ENCODE peak calls at places on chromosomes 6 and 20, in seven cellular contexts. One of them, this sample, is unnamed.
A peak's percentile ranks its signal among the peaks of the same experiment; 100 is the strongest.

GRCh38 chr20:45987108-45987780 is 15.2 kb upstream of the ZNF335 start:
- DNase-seq in AG10803: peak; percentile 37
- DNase-seq in HS-27A: no peak
- DNase-seq in lower leg skin: no peak
- DNase-seq in stimulated activated CD4-positive, alpha-beta T cell treated with anti-CD3 and anti-CD28 coated beads, Interleukin-2, amount 100 ng/mL, for 24 hours: peak; percentile 83
- DNase-seq in activated naive CD4-positive, alpha-beta T cell: peak; percentile 64
- DNase-seq in H54: peak; percentile 84
- DNase-seq in this sample: peak; percentile 75

GRCh38 chr20:36815454-36816091 is 42.0 kb upstream of the DSN1 start:
- DNase-seq in AG10803: no peak
- DNase-seq in HS-27A: no peak
- DNase-seq in activated naive CD4-positive, alpha-beta T cell: no peak
- DNase-seq in H54: no peak
- DNase-seq in stimulated activated CD4-positive, alpha-beta T cell treated with anti-CD3 and anti-CD28 coated beads, Interleukin-2, amount 100 ng/mL, for 24 hours: no peak
- DNase-seq in lower leg skin: no peak
- DNase-seq in this sample: no peak

GRCh38 chr6:25402125-25402524 is 123.0 kb downstream of the CARMIL1 start:
- DNase-seq in H54: no peak
- DNase-seq in stimulated activated CD4-positive, alpha-beta T cell treated with anti-CD3 and anti-CD28 coated beads, Interleukin-2, amount 100 ng/mL, for 24 hours: no peak
- DNase-seq in activated naive CD4-positive, alpha-beta T cell: no peak
- DNase-seq in AG10803: no peak
- DNase-seq in HS-27A: no peak
- DNase-seq in lower leg skin: no peak
- DNase-seq in this sample: no peak

GRCh38 chr6:157063176-157063934 is 260.0 kb downstream of the TMEM242 start:
- DNase-seq in lower leg skin: no peak
- DNase-seq in HS-27A: peak; percentile 27
- DNase-seq in stimulated activated CD4-positive, alpha-beta T cell treated with anti-CD3 and anti-CD28 coated beads, Interleukin-2, amount 100 ng/mL, for 24 hours: no peak
- DNase-seq in activated naive CD4-positive, alpha-beta T cell: no peak
- DNase-seq in AG10803: no peak
- DNase-seq in H54: no peak
- DNase-seq in this sample: no peak

GRCh38 chr6:11429577-11429976 is 108.0 kb upstream of the TMEM170B start:
- DNase-seq in H54: no peak
- DNase-seq in AG10803: no peak
- DNase-seq in lower leg skin: no peak
- DNase-seq in stimulated activated CD4-positive, alpha-beta T cell treated with anti-CD3 and anti-CD28 coated beads, Interleukin-2, amount 100 ng/mL, for 24 hours: no peak
- DNase-seq in activated naive CD4-positive, alpha-beta T cell: no peak
- DNase-seq in HS-27A: no peak
- DNase-seq in this sample: no peak

GRCh38 chr20:44720994-44721784 is 6.0 kb downstream of the CCN5 start:
- DNase-seq in AG10803: peak; percentile 95
- DNase-seq in stimulated activated CD4-positive, alpha-beta T cell treated with anti-CD3 and anti-CD28 coated beads, Interleukin-2, amount 100 ng/mL, for 24 hours: no peak
- DNase-seq in H54: no peak
- DNase-seq in lower leg skin: no peak
- DNase-seq in HS-27A: peak; percentile 95
- DNase-seq in activated naive CD4-positive, alpha-beta T cell: no peak
- DNase-seq in this sample: peak; percentile 47

GRCh38 chr20:34536798-34537394 is 20.7 kb downstream of the DYNLRB1 start:
- DNase-seq in activated naive CD4-positive, alpha-beta T cell: no peak
- DNase-seq in lower leg skin: no peak
- DNase-seq in stimulated activated CD4-positive, alpha-beta T cell treated with anti-CD3 and anti-CD28 coated beads, Interleukin-2, amount 100 ng/mL, for 24 hours: peak; percentile 59
- DNase-seq in AG10803: peak; percentile 39
- DNase-seq in H54: no peak
- DNase-seq in HS-27A: no peak
- DNase-seq in this sample: peak; percentile 61

GRCh38 chr6:163260111-163260895 is 154.2 kb upstream of the QKI start:
- DNase-seq in H54: no peak
- DNase-seq in activated naive CD4-positive, alpha-beta T cell: no peak
- DNase-seq in AG10803: no peak
- DNase-seq in lower leg skin: no peak
- DNase-seq in stimulated activated CD4-positive, alpha-beta T cell treated with anti-CD3 and anti-CD28 coated beads, Interleukin-2, amount 100 ng/mL, for 24 hours: no peak
- DNase-seq in HS-27A: no peak
- DNase-seq in this sample: peak; percentile 55

GRCh38 chr6:170505306-170505705 is 47.8 kb downstream of the PSMB1 start:
- DNase-seq in HS-27A: no peak
- DNase-seq in AG10803: no peak
- DNase-seq in lower leg skin: no peak
- DNase-seq in activated naive CD4-positive, alpha-beta T cell: no peak
- DNase-seq in stimulated activated CD4-positive, alpha-beta T cell treated with anti-CD3 and anti-CD28 coated beads, Interleukin-2, amount 100 ng/mL, for 24 hours: no peak
- DNase-seq in H54: no peak
- DNase-seq in this sample: peak; percentile 29

GRCh38 chr6:132300323-132300949 is 100.8 kb downstream of the MOXD1 start:
- DNase-seq in HS-27A: peak; percentile 11
- DNase-seq in stimulated activated CD4-positive, alpha-beta T cell treated with anti-CD3 and anti-CD28 coated beads, Interleukin-2, amount 100 ng/mL, for 24 hours: no peak
- DNase-seq in activated naive CD4-positive, alpha-beta T cell: no peak
- DNase-seq in lower leg skin: no peak
- DNase-seq in AG10803: peak; percentile 68
- DNase-seq in H54: peak; percentile 2
- DNase-seq in this sample: peak; percentile 22

GRCh38 chr20:56995635-56996075 is 270.8 kb downstream of the BMP7 start:
- DNase-seq in lower leg skin: no peak
- DNase-seq in H54: no peak
- DNase-seq in stimulated activated CD4-positive, alpha-beta T cell treated with anti-CD3 and anti-CD28 coated beads, Interleukin-2, amount 100 ng/mL, for 24 hours: no peak
- DNase-seq in HS-27A: no peak
- DNase-seq in AG10803: no peak
- DNase-seq in activated naive CD4-positive, alpha-beta T cell: no peak
- DNase-seq in this sample: no peak

GRCh38 chr6:89335164-89335563 is 17.4 kb downstream of the UBE2J1 start:
- DNase-seq in H54: no peak
- DNase-seq in AG10803: no peak
- DNase-seq in stimulated activated CD4-positive, alpha-beta T cell treated with anti-CD3 and anti-CD28 coated beads, Interleukin-2, amount 100 ng/mL, for 24 hours: no peak
- DNase-seq in lower leg skin: no peak
- DNase-seq in activated naive CD4-positive, alpha-beta T cell: no peak
- DNase-seq in HS-27A: no peak
- DNase-seq in this sample: no peak

GRCh38 chr6:157050537-157051280 is 272.6 kb downstream of the TMEM242 start:
- DNase-seq in activated naive CD4-positive, alpha-beta T cell: no peak
- DNase-seq in H54: no peak
- DNase-seq in HS-27A: no peak
- DNase-seq in lower leg skin: no peak
- DNase-seq in AG10803: no peak
- DNase-seq in stimulated activated CD4-positive, alpha-beta T cell treated with anti-CD3 and anti-CD28 coated beads, Interleukin-2, amount 100 ng/mL, for 24 hours: no peak
- DNase-seq in this sample: peak; percentile 52

GRCh38 chr20:63198606-63199005 is 17.3 kb downstream of the YTHDF1 start:
- DNase-seq in lower leg skin: no peak
- DNase-seq in AG10803: no peak
- DNase-seq in stimulated activated CD4-positive, alpha-beta T cell treated with anti-CD3 and anti-CD28 coated beads, Interleukin-2, amount 100 ng/mL, for 24 hours: no peak
- DNase-seq in activated naive CD4-positive, alpha-beta T cell: no peak
- DNase-seq in H54: no peak
- DNase-seq in HS-27A: no peak
- DNase-seq in this sample: no peak

GRCh38 chr20:14712302-14712739 is 374.9 kb upstream of the FLRT3 start:
- DNase-seq in H54: no peak
- DNase-seq in HS-27A: peak; percentile 92
- DNase-seq in AG10803: peak; percentile 65
- DNase-seq in stimulated activated CD4-positive, alpha-beta T cell treated with anti-CD3 and anti-CD28 coated beads, Interleukin-2, amount 100 ng/mL, for 24 hours: no peak
- DNase-seq in activated naive CD4-positive, alpha-beta T cell: no peak
- DNase-seq in lower leg skin: peak; percentile 28
- DNase-seq in this sample: no peak

GRCh38 chr20:36214684-36215256 is 21.5 kb upstream of the AAR2 start:
- DNase-seq in HS-27A: no peak
- DNase-seq in lower leg skin: no peak
- DNase-seq in H54: peak; percentile 23
- DNase-seq in stimulated activated CD4-positive, alpha-beta T cell treated with anti-CD3 and anti-CD28 coated beads, Interleukin-2, amount 100 ng/mL, for 24 hours: no peak
- DNase-seq in activated naive CD4-positive, alpha-beta T cell: no peak
- DNase-seq in AG10803: peak; percentile 23
- DNase-seq in this sample: no peak

GRCh38 chr6:37473364-37474095 is 26.2 kb downstream of the CCDC167 start:
- DNase-seq in H54: no peak
- DNase-seq in activated naive CD4-positive, alpha-beta T cell: no peak
- DNase-seq in lower leg skin: peak; percentile 78
- DNase-seq in stimulated activated CD4-positive, alpha-beta T cell treated with anti-CD3 and anti-CD28 coated beads, Interleukin-2, amount 100 ng/mL, for 24 hours: no peak
- DNase-seq in AG10803: no peak
- DNase-seq in HS-27A: no peak
- DNase-seq in this sample: peak; percentile 77

GRCh38 chr6:46220351-46221220 is 49.8 kb upstream of the ENPP5 start:
- DNase-seq in H54: no peak
- DNase-seq in lower leg skin: no peak
- DNase-seq in HS-27A: no peak
- DNase-seq in stimulated activated CD4-positive, alpha-beta T cell treated with anti-CD3 and anti-CD28 coated beads, Interleukin-2, amount 100 ng/mL, for 24 hours: no peak
- DNase-seq in activated naive CD4-positive, alpha-beta T cell: no peak
- DNase-seq in AG10803: no peak
- DNase-seq in this sample: no peak